ENCODE peak calls at places on chromosomes 5 and 9, in eight cellular contexts. L, V, Q, T, X, Z, E and R are unnamed samples.

GRCh38 chr5:69213513-69214215 is 21.0 kb upstream of the CDK7 start:
- DNase-seq in L (peak; percentile 28), V (no peak), Q (no peak), T (no peak), X (no peak), Z (no peak), E (no peak), R (no peak)

GRCh38 chr5:75843319-75843718 is 126.1 kb upstream of the POC5 start:
- DNase-seq in L (no peak), V (no peak), Q (no peak), T (no peak), X (no peak), Z (no peak), E (no peak), R (no peak)

GRCh38 chr5:11157132-11157531 is 396.1 kb upstream of the DAP start:
- DNase-seq in L (no peak), V (no peak), Q (no peak), T (no peak), X (no peak), Z (no peak), E (no peak), R (no peak)

GRCh38 chr5:132205385-132206125 is 22.1 kb downstream of the P4HA2 start:
- DNase-seq in L (no peak), V (peak; percentile 59), Q (no peak), T (no peak), X (no peak), Z (peak; percentile 7), E (no peak), R (no peak)

GRCh38 chr9:10957878-10958277 is 345.1 kb upstream of the PTPRD start:
- DNase-seq in L (no peak), V (no peak), Q (no peak), T (no peak), X (no peak), Z (no peak), E (no peak), R (no peak)

GRCh38 chr9:84361645-84362044 is 21.1 kb upstream of the SLC28A3 start:
- DNase-seq in L (no peak), V (no peak), Q (peak; percentile 15), T (no peak), X (no peak), Z (no peak), E (no peak), R (no peak)

GRCh38 chr9:101269596-101270324 is 115.0 kb downstream of the BAAT start:
- DNase-seq in L (no peak), V (no peak), Q (no peak), T (no peak), X (peak; percentile 77), Z (no peak), E (no peak), R (no peak)

GRCh38 chr5:100904259-100904822 is 1.3 kb upstream of the ST8SIA4 start:
- DNase-seq in L (peak; percentile 17), V (peak; percentile 86), Q (peak; percentile 72), T (peak; percentile 81), X (no peak), Z (no peak), E (no peak), R (peak; percentile 48)

GRCh38 chr9:83451308-83451707 is 86.9 kb downstream of the FRMD3 start:
- DNase-seq in L (no peak), V (no peak), Q (no peak), T (no peak), X (no peak), Z (no peak), E (no peak), R (no peak)

GRCh38 chr5:32231929-32232328 is 57.8 kb upstream of the GOLPH3 start:
- DNase-seq in L (no peak), V (no peak), Q (peak; percentile 89), T (no peak), X (no peak), Z (no peak), E (no peak), R (no peak)

GRCh38 chr5:158461240-158461854 is 602.4 kb upstream of the CLINT1 start:
- DNase-seq in L (peak; percentile 20), V (no peak), Q (no peak), T (no peak), X (no peak), Z (no peak), E (no peak), R (no peak)

GRCh38 chr5:80516826-80517225 is 28.9 kb downstream of the FAM151B start:
- DNase-seq in L (peak; percentile 7), V (peak; percentile 31), Q (no peak), T (no peak), X (no peak), Z (no peak), E (peak; percentile 36), R (no peak)